ENCODE peak calls at places on chromosome 9, in eight cellular contexts. E is left colon; G is fibroblast of mammary gland; R is Caki2; D is RPMI7951; O is substantia nigra; V is activated CD4-positive, CD25-positive, alpha-beta regulatory T cell treated with anti-CD3 and anti-CD28 coated beads, Interleukin-2, amount 50 U/mL, for 16 hours; A is neural crest cell. Q is an unnamed sample.
A peak's percentile ranks its signal among the peaks of the same experiment; 100 is the strongest.

GRCh38 chr9:99040911-99041582 is 63.9 kb upstream of the TGFBR1 start:
- DNase-seq in E (no peak), O (peak; percentile 10), V (no peak), D (peak; percentile 93), R (peak; percentile 14), A (no peak), G (peak; percentile 79), Q (no peak)

GRCh38 chr9:98529841-98530240 is 178.9 kb downstream of the GABBR2 start:
- DNase-seq in O (no peak), A (no peak), G (no peak), R (no peak), D (no peak), E (no peak), V (no peak), Q (no peak)

GRCh38 chr9:105842023-105842644 is 147.8 kb downstream of the TMEM38B start:
- DNase-seq in O (no peak), E (no peak), R (peak; percentile 8), G (peak; percentile 44), D (peak; percentile 40), V (no peak), A (peak; percentile 40), Q (peak; percentile 10)

GRCh38 chr9:89549031-89549644 is 51.2 kb upstream of the SEMA4D start:
- DNase-seq in D (peak; percentile 7), O (peak; percentile 51), G (peak; percentile 58), E (peak; percentile 61), V (peak; percentile 64), A (peak; percentile 77), R (peak; percentile 41), Q (peak; percentile 70)

GRCh38 chr9:72554221-72554641 is 32.8 kb downstream of the TMC1 start:
- DNase-seq in R (peak; percentile 92), O (no peak), G (peak; percentile 57), V (no peak), D (peak; percentile 85), A (no peak), E (no peak), Q (no peak)

GRCh38 chr9:134213508-134214394 is 49.4 kb upstream of the RNU6ATAC start:
- DNase-seq in D (no peak), V (no peak), E (no peak), A (peak; percentile 31), O (no peak), R (no peak), G (no peak), Q (no peak)

GRCh38 chr9:70392189-70392588 is 22.3 kb downstream of the KLF9 start:
- DNase-seq in V (no peak), G (no peak), A (no peak), D (peak; percentile 20), R (no peak), O (no peak), E (no peak), Q (no peak)

GRCh38 chr9:89427621-89428221 is 70.2 kb downstream of the SEMA4D start:
- DNase-seq in O (no peak), A (no peak), D (no peak), G (peak; percentile 10), V (peak; percentile 57), R (peak; percentile 33), E (no peak), Q (no peak)

GRCh38 chr9:101848485-101848919 is 110.1 kb upstream of the GRIN3A start:
- DNase-seq in D (no peak), O (no peak), V (no peak), E (peak; percentile 38), G (peak; percentile 72), A (no peak), R (no peak), Q (no peak)

GRCh38 chr9:88372103-88372694 is 16.0 kb upstream of the SPIN1 start:
- DNase-seq in R (no peak), D (peak; percentile 8), A (no peak), G (no peak), O (no peak), E (no peak), V (no peak), Q (no peak)

GRCh38 chr9:2622361-2623045 is 916 bp downstream of the VLDLR start:
- DNase-seq in O (no peak), A (peak; percentile 32), G (no peak), E (peak; percentile 26), D (no peak), V (no peak), R (peak; percentile 52), Q (no peak)

GRCh38 chr9:128053560-128053959 is 13.6 kb downstream of the NAIF1 start:
- DNase-seq in A (no peak), G (no peak), V (no peak), R (no peak), O (peak; percentile 13), D (no peak), E (no peak), Q (no peak)

GRCh38 chr9:134295746-134296250 is 30.5 kb upstream of the RXRA start:
- DNase-seq in A (no peak), O (no peak), G (no peak), V (no peak), R (no peak), E (no peak), D (no peak), Q (no peak)

GRCh38 chr9:134204991-134205578 is 40.7 kb upstream of the RNU6ATAC start:
- DNase-seq in R (no peak), D (no peak), V (no peak), O (no peak), A (no peak), E (no peak), G (peak; percentile 79), Q (no peak)

GRCh38 chr9:114004221-114004716 is 73.8 kb downstream of the AMBP start:
- DNase-seq in G (no peak), A (peak; percentile 40), D (peak; percentile 39), O (peak; percentile 69), V (no peak), R (no peak), E (peak; percentile 31), Q (no peak)

GRCh38 chr9:26656003-26656940 is 236.3 kb downstream of the CAAP1 start:
- DNase-seq in D (peak; percentile 46), A (peak; percentile 43), G (peak; percentile 18), E (no peak), V (no peak), O (no peak), R (no peak), Q (no peak)

GRCh38 chr9:104386425-104387069 is 117.5 kb upstream of the OR13F1 start:
- DNase-seq in V (no peak), R (peak; percentile 8), A (no peak), O (no peak), E (no peak), G (peak; percentile 57), D (peak; percentile 34), Q (peak; percentile 54)

GRCh38 chr9:71628247-71628646 is 140.1 kb downstream of the CEMIP2 start:
- DNase-seq in V (no peak), E (no peak), O (no peak), A (no peak), R (no peak), D (peak; percentile 5), G (peak; percentile 39), Q (no peak)

GRCh38 chr9:124849801-124850200 is 3.5 kb upstream of the WDR38 start:
- DNase-seq in R (no peak), G (peak; percentile 55), O (no peak), V (no peak), A (no peak), E (no peak), D (peak; percentile 93), Q (no peak)

GRCh38 chr9:75201480-75202209 is 113.3 kb downstream of the OSTF1 start:
- DNase-seq in V (no peak), D (no peak), O (no peak), G (no peak), R (no peak), A (no peak), E (no peak), Q (no peak)

GRCh38 chr9:81687521-81688261 is 1.7 kb downstream of the TLE1 start:
- DNase-seq in E (peak; percentile 66), A (peak; percentile 48), R (peak; percentile 47), O (peak; percentile 12), V (no peak), D (peak; percentile 9), G (no peak), Q (no peak)

GRCh38 chr9:96087669-96088299 is 212.3 kb downstream of the ERCC6L2 start:
- DNase-seq in G (no peak), O (no peak), R (peak; percentile 45), D (no peak), A (no peak), E (no peak), V (no peak), Q (no peak)

GRCh38 chr9:35510745-35511428 is 21.0 kb downstream of the RUSC2 start:
- DNase-seq in E (peak; percentile 68), O (no peak), D (peak; percentile 95), A (no peak), V (no peak), G (peak; percentile 95), R (peak; percentile 80), Q (no peak)

GRCh38 chr9:3906437-3907213 is 380.8 kb upstream of the RFX3 start:
- DNase-seq in D (peak; percentile 91), V (no peak), O (no peak), E (no peak), G (peak; percentile 94), A (no peak), R (peak; percentile 37), Q (no peak)

GRCh38 chr9:135078361-135078821 is 9.1 kb upstream of the OLFM1 start:
- DNase-seq in E (no peak), A (no peak), O (no peak), R (no peak), D (no peak), G (no peak), V (no peak), Q (no peak)

GRCh38 chr9:131503626-131504465 is 1.1 kb downstream of the POMT1 start:
- DNase-seq in A (no peak), O (no peak), V (peak; percentile 26), D (peak; percentile 42), R (peak; percentile 41), G (peak; percentile 40), E (no peak), Q (no peak)

GRCh38 chr9:88987646-88988045 is 3.6 kb upstream of the S1PR3 start:
- DNase-seq in O (no peak), G (no peak), V (no peak), D (no peak), A (no peak), E (no peak), R (no peak), Q (no peak)

Q was measured in NCI-H2029 treated with DMSO at 0.1 percent for 48 hours.